ENCODE peak calls at places on chromosomes 4 and X, in nine cellular contexts. One of them, this sample, is unnamed.

GRCh38 chrX:139739138-139739537 is 31.2 kb upstream of the MCF2 start:
- DNase-seq in tibial nerve: no peak
- DNase-seq in spleen: no peak
- DNase-seq in HCT116: no peak
- DNase-seq in A549: no peak
- DNase-seq in testis: no peak
- DNase-seq in heart left ventricle: no peak
- DNase-seq in uterus: no peak
- DNase-seq in stomach: no peak
- DNase-seq in this sample: no peak

GRCh38 chr4:94409947-94410346 is 41.8 kb upstream of the PDLIM5 start:
- DNase-seq in tibial nerve: no peak
- DNase-seq in spleen: no peak
- DNase-seq in HCT116: no peak
- DNase-seq in A549: no peak
- DNase-seq in testis: no peak
- DNase-seq in heart left ventricle: no peak
- DNase-seq in uterus: no peak
- DNase-seq in stomach: no peak
- DNase-seq in this sample: no peak

GRCh38 chrX:14798805-14799397 is 74.0 kb downstream of the FANCB start:
- DNase-seq in tibial nerve: no peak
- DNase-seq in spleen: no peak
- DNase-seq in HCT116: no peak
- DNase-seq in A549: no peak
- DNase-seq in testis: no peak
- DNase-seq in heart left ventricle: no peak
- DNase-seq in uterus: no peak
- DNase-seq in stomach: no peak
- DNase-seq in this sample: no peak

GRCh38 chr4:186298034-186298647 is 32.2 kb downstream of the F11 start:
- DNase-seq in tibial nerve: no peak
- DNase-seq in spleen: no peak
- DNase-seq in HCT116: no peak
- DNase-seq in A549: no peak
- DNase-seq in testis: no peak
- DNase-seq in heart left ventricle: no peak
- DNase-seq in uterus: no peak
- DNase-seq in stomach: no peak
- DNase-seq in this sample: no peak

GRCh38 chrX:2627272-2627867 is 63.7 kb upstream of the CD99 start:
- DNase-seq in tibial nerve: peak; percentile 56
- DNase-seq in spleen: no peak
- DNase-seq in HCT116: peak; percentile 44
- DNase-seq in A549: peak; percentile 74
- DNase-seq in testis: peak; percentile 81
- DNase-seq in heart left ventricle: no peak
- DNase-seq in uterus: no peak
- DNase-seq in stomach: peak; percentile 36
- DNase-seq in this sample: no peak

GRCh38 chr4:10163296-10163695 is 46.7 kb upstream of the WDR1 start:
- DNase-seq in tibial nerve: no peak
- DNase-seq in spleen: no peak
- DNase-seq in HCT116: no peak
- DNase-seq in A549: no peak
- DNase-seq in testis: no peak
- DNase-seq in heart left ventricle: peak; percentile 38
- DNase-seq in uterus: no peak
- DNase-seq in stomach: no peak
- DNase-seq in this sample: no peak

GRCh38 chrX:42107495-42108139 is 184.3 kb upstream of the CASK start:
- DNase-seq in tibial nerve: no peak
- DNase-seq in spleen: no peak
- DNase-seq in HCT116: no peak
- DNase-seq in A549: no peak
- DNase-seq in testis: no peak
- DNase-seq in heart left ventricle: no peak
- DNase-seq in uterus: no peak
- DNase-seq in stomach: no peak
- DNase-seq in this sample: no peak

GRCh38 chrX:10199212-10199611 is 42.4 kb downstream of the CLCN4 start:
- DNase-seq in tibial nerve: peak; percentile 45
- DNase-seq in spleen: peak; percentile 86
- DNase-seq in HCT116: no peak
- DNase-seq in A549: no peak
- DNase-seq in testis: peak; percentile 19
- DNase-seq in heart left ventricle: peak; percentile 47
- DNase-seq in uterus: no peak
- DNase-seq in stomach: no peak
- DNase-seq in this sample: no peak

GRCh38 chrX:13694359-13694758 is 5.4 kb downstream of the RAB9A start:
- DNase-seq in tibial nerve: no peak
- DNase-seq in spleen: no peak
- DNase-seq in HCT116: no peak
- DNase-seq in A549: no peak
- DNase-seq in testis: no peak
- DNase-seq in heart left ventricle: no peak
- DNase-seq in uterus: no peak
- DNase-seq in stomach: no peak
- DNase-seq in this sample: no peak

GRCh38 chrX:63387411-63387810 is 36.3 kb upstream of the SPIN4 start:
- DNase-seq in tibial nerve: no peak
- DNase-seq in spleen: no peak
- DNase-seq in HCT116: no peak
- DNase-seq in A549: no peak
- DNase-seq in testis: no peak
- DNase-seq in heart left ventricle: no peak
- DNase-seq in uterus: no peak
- DNase-seq in stomach: no peak
- DNase-seq in this sample: no peak

GRCh38 chrX:133413218-133413925 is 1.9 kb downstream of the GPC4 start:
- DNase-seq in tibial nerve: no peak
- DNase-seq in spleen: no peak
- DNase-seq in HCT116: no peak
- DNase-seq in A549: no peak
- DNase-seq in testis: no peak
- DNase-seq in heart left ventricle: no peak
- DNase-seq in uterus: no peak
- DNase-seq in stomach: no peak
- DNase-seq in this sample: no peak

GRCh38 chrX:76427560-76428242 is at the start of gene MAGEE1:
- DNase-seq in tibial nerve: peak; percentile 52
- DNase-seq in spleen: peak; percentile 92
- DNase-seq in HCT116: peak; percentile 32
- DNase-seq in A549: peak; percentile 67
- DNase-seq in testis: peak; percentile 75
- DNase-seq in heart left ventricle: peak; percentile 74
- DNase-seq in uterus: peak; percentile 82
- DNase-seq in stomach: peak; percentile 78
- DNase-seq in this sample: peak; percentile 74
- H3K27ac ChIP-seq in tibial nerve: no peak within 1 kb of the TSS
- H3K27ac ChIP-seq in spleen: peak within 1 kb of the TSS; percentile 32
- H3K27ac ChIP-seq in HCT116: no peak within 1 kb of the TSS
- H3K27ac ChIP-seq in A549: peak within 1 kb of the TSS; percentile 61
- H3K27ac ChIP-seq in testis: no peak within 1 kb of the TSS
- H3K27ac ChIP-seq in heart left ventricle: no peak within 1 kb of the TSS
- H3K27ac ChIP-seq in uterus: peak within 1 kb of the TSS; percentile 60
- H3K27ac ChIP-seq in stomach: no peak within 1 kb of the TSS
- H3K27ac ChIP-seq in this sample: no peak within 1 kb of the TSS

GRCh38 chr4:32169841-32170240 is 1449.7 kb downstream of the PCDH7 start:
- DNase-seq in tibial nerve: no peak
- DNase-seq in spleen: no peak
- DNase-seq in HCT116: no peak
- DNase-seq in A549: no peak
- DNase-seq in testis: no peak
- DNase-seq in heart left ventricle: no peak
- DNase-seq in uterus: no peak
- DNase-seq in stomach: no peak
- DNase-seq in this sample: no peak
- TF ChIP-seq POLR2A in tibial nerve: no peak
- TF ChIP-seq POLR2A in spleen: no peak
- TF ChIP-seq POLR2A in HCT116: no peak
- TF ChIP-seq POLR2A in A549: no peak
- TF ChIP-seq POLR2A in testis: no peak
- TF ChIP-seq POLR2A in heart left ventricle: no peak
- TF ChIP-seq POLR2A in uterus: no peak
- TF ChIP-seq POLR2A in stomach: no peak
- TF ChIP-seq POLR2A in this sample: no peak

GRCh38 chr4:155588437-155588836 is 78.2 kb upstream of the GUCY1A1 start:
- DNase-seq in tibial nerve: no peak
- DNase-seq in spleen: no peak
- DNase-seq in HCT116: no peak
- DNase-seq in A549: no peak
- DNase-seq in testis: no peak
- DNase-seq in heart left ventricle: no peak
- DNase-seq in uterus: no peak
- DNase-seq in stomach: no peak
- DNase-seq in this sample: no peak
- H3K4me1 ChIP-seq in tibial nerve: peaks cover 8% of the 10 kb centered on the region
- H3K4me1 ChIP-seq in spleen: no peaks in the 10 kb centered on the region
- H3K4me1 ChIP-seq in HCT116: no peaks in the 10 kb centered on the region
- H3K4me1 ChIP-seq in A549: no peaks in the 10 kb centered on the region
- H3K4me1 ChIP-seq in testis: no peaks in the 10 kb centered on the region
- H3K4me1 ChIP-seq in heart left ventricle: no peaks in the 10 kb centered on the region
- H3K4me1 ChIP-seq in uterus: no peaks in the 10 kb centered on the region
- H3K4me1 ChIP-seq in stomach: no peaks in the 10 kb centered on the region
- H3K4me1 ChIP-seq in this sample: no peaks in the 10 kb centered on the region

DNA sequence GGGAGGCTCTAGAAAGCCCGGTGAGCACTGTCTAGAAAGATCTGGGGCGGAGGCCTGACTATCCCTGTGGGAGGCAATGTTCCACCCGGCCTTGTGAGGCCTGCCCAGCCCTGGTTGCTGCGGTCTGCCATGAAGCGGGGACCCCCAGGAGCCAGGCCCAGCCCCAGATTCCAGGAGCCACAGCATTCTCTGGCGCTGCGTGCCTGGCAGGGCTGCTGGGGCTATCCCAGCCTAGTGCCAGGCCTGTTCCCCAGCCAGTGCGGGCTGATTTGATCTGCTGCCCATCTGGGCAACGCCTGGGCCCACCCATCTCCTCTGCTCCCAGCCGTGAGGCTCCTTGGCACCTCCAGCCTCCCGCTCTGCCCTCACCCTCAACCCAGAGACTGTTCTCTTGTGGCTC is 19.6 kb downstream of the ATP2B3 start:
- DNase-seq in tibial nerve: no peak
- DNase-seq in spleen: no peak
- DNase-seq in HCT116: no peak
- DNase-seq in A549: no peak
- DNase-seq in testis: no peak
- DNase-seq in heart left ventricle: no peak
- DNase-seq in uterus: no peak
- DNase-seq in stomach: no peak
- DNase-seq in this sample: no peak
- H3K27ac ChIP-seq in tibial nerve: no peak overlapping the region
- H3K27ac ChIP-seq in spleen: no peak overlapping the region
- H3K27ac ChIP-seq in HCT116: no peak overlapping the region
- H3K27ac ChIP-seq in A549: no peak overlapping the region
- H3K27ac ChIP-seq in testis: no peak overlapping the region
- H3K27ac ChIP-seq in heart left ventricle: no peak overlapping the region
- H3K27ac ChIP-seq in uterus: no peak overlapping the region
- H3K27ac ChIP-seq in stomach: no peak overlapping the region
- H3K27ac ChIP-seq in this sample: no peak overlapping the region